ENCODE peak calls at places on chromosomes 16 and 17, in four cellular contexts. X is Right ventricle myocardium superior, C is activated T-helper 1 cell treated with Interleukin-2 at 50 U/mL for 16 hours, A is aorta. F is an unnamed sample.
A peak's percentile ranks its signal among the peaks of the same experiment; 100 is the strongest.

GRCh38 chr16:47851026-47851610 is 304.7 kb downstream of the ABCC12 start:
- DNase-seq in X (no peak), C (no peak), A (no peak), F (no peak)

GRCh38 chr16:87226926-87227650 is 90.1 kb downstream of the C16orf95 start:
- DNase-seq in X (no peak), C (no peak), A (peak; percentile 75), F (no peak)

GRCh38 chr17:77462553-77463497 is 322.1 kb downstream of the SEC14L1 start:
- DNase-seq in X (peak; percentile 17), C (no peak), A (no peak), F (no peak)

GRCh38 chr16:77057161-77057736 is 133.7 kb upstream of the MON1B start:
- DNase-seq in X (no peak), C (no peak), A (no peak), F (no peak)

GRCh38 chr17:77423589-77424451 is 283.1 kb downstream of the SEC14L1 start:
- DNase-seq in X (peak; percentile 92), C (no peak), A (peak; percentile 94), F (peak; percentile 89)

GRCh38 chr17:72683506-72684404 is 408.7 kb downstream of the SLC39A11 start:
- DNase-seq in X (no peak), C (no peak), A (no peak), F (no peak)

GRCh38 chr17:704111-704864 is 10.4 kb downstream of the VPS53 start:
- DNase-seq in X (no peak), C (no peak), A (no peak), F (no peak)

GRCh38 chr16:66188786-66189725 is 177.4 kb upstream of the CDH5 start:
- DNase-seq in X (no peak), C (no peak), A (no peak), F (no peak)

GRCh38 chr16:48053346-48053745 is 102.4 kb downstream of the ABCC12 start:
- DNase-seq in X (no peak), C (no peak), A (no peak), F (no peak)

GRCh38 chr16:24041834-24042631 is 206.2 kb downstream of the PRKCB start:
- DNase-seq in X (peak; percentile 57), C (peak; percentile 54), A (peak; percentile 59), F (peak; percentile 49)

GRCh38 chr16:22683730-22684280 is 130.2 kb upstream of the HS3ST2 start:
- DNase-seq in X (no peak), C (no peak), A (no peak), F (no peak)

GRCh38 chr17:69336580-69336979 is 9.6 kb upstream of the ABCA5 start:
- DNase-seq in X (no peak), C (no peak), A (no peak), F (no peak)

GRCh38 chr16:26195225-26195624 is 503.5 kb downstream of the HS3ST4 start:
- DNase-seq in X (no peak), C (no peak), A (no peak), F (no peak)

GRCh38 chr16:26316683-26317464 is 625.1 kb downstream of the HS3ST4 start:
- DNase-seq in X (no peak), C (no peak), A (no peak), F (no peak)

GRCh38 chr16:48393843-48394703 is 8.9 kb upstream of the SIAH1 start:
- DNase-seq in X (no peak), C (no peak), A (no peak), F (no peak)

GRCh38 chr17:35849469-35850348 is 19.0 kb downstream of the HEATR9 start:
- DNase-seq in X (no peak), C (peak; percentile 11), A (no peak), F (no peak)

GRCh38 chr17:44906987-44907681 is 7.9 kb upstream of the EFTUD2 start:
- DNase-seq in X (no peak), C (no peak), A (no peak), F (no peak)

GRCh38 chr17:78361227-78361683 is 1.4 kb upstream of the SOCS3 start:
- DNase-seq in X (no peak), C (no peak), A (no peak), F (no peak)

GRCh38 chr17:18038149-18038850 is 668 bp downstream of the ATPAF2 start:
- DNase-seq in X (no peak), C (no peak), A (no peak), F (no peak)

GRCh38 chr16:27267037-27267677 is 1.4 kb downstream of the NSMCE1 start:
- DNase-seq in X (no peak), C (no peak), A (no peak), F (no peak)

GRCh38 chr16:89381788-89382187 is 108.6 kb downstream of the ANKRD11 start:
- DNase-seq in X (no peak), C (no peak), A (no peak), F (no peak)

GRCh38 chr17:78924481-78925151 is 571 bp downstream of the TIMP2 start:
- DNase-seq in X (peak; percentile 57), C (no peak), A (peak; percentile 72), F (no peak)

GRCh38 chr16:88116121-88116900 is 165.1 kb downstream of the BANP start:
- DNase-seq in X (no peak), C (no peak), A (no peak), F (no peak)

GRCh38 chr17:63699638-63700527 is at the start of gene LIMD2:
- DNase-seq in X (peak; percentile 85), C (peak; percentile 87), A (peak; percentile 75), F (peak; percentile 66)

GRCh38 chr16:53870831-53871230 is 166.9 kb downstream of the FTO start:
- DNase-seq in X (no peak), C (no peak), A (no peak), F (no peak)

GRCh38 chr17:17551361-17551760 is 40.1 kb downstream of the PEMT start:
- DNase-seq in X (peak; percentile 81), C (no peak), A (no peak), F (peak; percentile 80)

GRCh38 chr16:50027829-50028228 is 2.8 kb downstream of the CNEP1R1 start:
- DNase-seq in X (no peak), C (no peak), A (no peak), F (no peak)

GRCh38 chr17:66564992-66565465 is 262.6 kb downstream of the PRKCA start:
- DNase-seq in X (no peak), C (no peak), A (no peak), F (no peak)

GRCh38 chr17:14616508-14616907 is 315.6 kb downstream of the HS3ST3B1 start:
- DNase-seq in X (no peak), C (no peak), A (no peak), F (no peak)

GRCh38 chr16:87483481-87483880 is 9.3 kb downstream of the ZCCHC14 start:
- DNase-seq in X (no peak), C (no peak), A (no peak), F (no peak)

GRCh38 chr16:14454391-14454790 is 175.7 kb downstream of the PARN start:
- DNase-seq in X (no peak), C (no peak), A (no peak), F (no peak)

GRCh38 chr16:65700599-65700998 is 578.7 kb upstream of the CDH11 start:
- DNase-seq in X (no peak), C (no peak), A (no peak), F (no peak)

GRCh38 chr16:17777461-17777863 is 306.7 kb upstream of the XYLT1 start:
- DNase-seq in X (no peak), C (no peak), A (no peak), F (no peak)